ENCODE peak calls at places on chromosome 10, in five cellular contexts. T is H7; X is NCI-H774; S is occipital lobe; P is stimulated activated CD8-positive, alpha-beta memory T cell treated with anti-CD3 and anti-CD28 coated beads, Interleukin-4, amount 100 ng/mL, for 1 hour. Z is an unnamed sample.

GRCh38 chr10:132886211-132887099 is 55.9 kb downstream of the CFAP46 start:
- DNase-seq in S (no peak), T (peak; percentile 72), X (no peak), P (no peak), Z (no peak)

GRCh38 chr10:80506189-80506575 is 31.5 kb upstream of the SH2D4B start:
- DNase-seq in P (no peak), X (no peak), T (no peak), S (no peak), Z (no peak)

GRCh38 chr10:91194497-91195179 is 25.8 kb upstream of the PCGF5 start:
- DNase-seq in P (no peak), S (no peak), X (no peak), T (no peak), Z (no peak)

GRCh38 chr10:129742742-129743550 is 221.1 kb downstream of the EBF3 start:
- DNase-seq in X (no peak), T (no peak), P (no peak), S (no peak), Z (peak; percentile 43)

GRCh38 chr10:107553470-107553869 is 389.0 kb upstream of the SORCS1 start:
- DNase-seq in T (no peak), P (no peak), X (no peak), S (no peak), Z (no peak)

GRCh38 chr10:86367339-86367951 is 850 bp upstream of the GRID1 start:
- DNase-seq in T (peak; percentile 85), P (no peak), S (no peak), X (no peak), Z (no peak)

GRCh38 chr10:115939101-115939815 is 333.7 kb downstream of the GFRA1 start:
- DNase-seq in X (no peak), P (no peak), S (no peak), T (no peak), Z (no peak)

GRCh38 chr10:119090026-119090808 is 9.6 kb upstream of the EIF3A start:
- DNase-seq in X (no peak), P (no peak), S (no peak), T (no peak), Z (no peak)

GRCh38 chr10:24866615-24867583 is 85.5 kb downstream of the PRTFDC1 start:
- DNase-seq in T (no peak), X (peak; percentile 68), S (peak; percentile 21), P (no peak), Z (no peak)

GRCh38 chr10:88120075-88120474 is 256.6 kb downstream of the PTEN start:
- DNase-seq in S (no peak), X (no peak), T (no peak), P (no peak), Z (no peak)

GRCh38 chr10:27503498-27504006 is 552 bp upstream of the RAB18 start:
- DNase-seq in T (no peak), X (no peak), P (no peak), S (no peak), Z (no peak)

GRCh38 chr10:73785721-73786511 is 510 bp downstream of the ZSWIM8 start:
- DNase-seq in X (no peak), S (no peak), T (peak; percentile 83), P (no peak), Z (peak; percentile 53)

GRCh38 chr10:129605986-129606518 is 139.0 kb downstream of the MGMT start:
- DNase-seq in X (no peak), P (no peak), T (peak; percentile 60), S (no peak), Z (no peak)

GRCh38 chr10:44513592-44513991 is 128.7 kb upstream of the CXCL12 start:
- DNase-seq in S (no peak), P (no peak), T (no peak), X (no peak), Z (no peak)

GRCh38 chr10:30436200-30436599 is 2.2 kb downstream of the MAP3K8 start:
- DNase-seq in S (no peak), X (no peak), T (peak; percentile 66), P (no peak), Z (no peak)

GRCh38 chr10:45470098-45471012 is 96.3 kb downstream of the ALOX5 start:
- DNase-seq in T (peak; percentile 68), S (no peak), P (no peak), X (no peak), Z (no peak)

GRCh38 chr10:102413053-102413705 is 5.4 kb downstream of the PSD start:
- DNase-seq in T (peak; percentile 95), P (no peak), X (peak; percentile 54), S (peak; percentile 41), Z (peak; percentile 6)

GRCh38 chr10:35372329-35372728 is 36.0 kb downstream of the CCNY start:
- DNase-seq in S (no peak), P (no peak), X (no peak), T (no peak), Z (no peak)

GRCh38 chr10:24723386-24723787 is 300 bp downstream of the ARHGAP21 start:
- DNase-seq in T (peak; percentile 90), P (no peak), X (no peak), S (no peak), Z (peak; percentile 48)

GRCh38 chr10:98028168-98028770 is 2.2 kb downstream of the CRTAC1 start:
- DNase-seq in T (peak; percentile 91), X (peak; percentile 19), P (peak; percentile 15), S (peak; percentile 39), Z (peak; percentile 76)